ENCODE peak calls at places on chromosomes 12 and 14, in ten cellular contexts. One of them, this sample, is unnamed. For H3K4me1, the result is how much of the 10 kb centered on the place peaks cover.

GRCh38 chr12:103469716-103470115 is 26.1 kb downstream of the C12orf42 start:
- DNase-seq in endodermal cell: no peak
- DNase-seq in PC-3: no peak
- DNase-seq in adrenal gland: no peak
- DNase-seq in pancreas: no peak
- DNase-seq in left lung: no peak
- DNase-seq in CD8-positive, alpha-beta T cell: no peak
- DNase-seq in A549: no peak
- DNase-seq in tibial artery: no peak
- DNase-seq in BE2C: no peak
- DNase-seq in this sample: no peak

GRCh38 chr12:1529862-1530591 is 64.4 kb downstream of the FBXL14 start:
- DNase-seq in endodermal cell: peak
- DNase-seq in PC-3: no peak
- DNase-seq in adrenal gland: no peak
- DNase-seq in pancreas: no peak
- DNase-seq in left lung: no peak
- DNase-seq in CD8-positive, alpha-beta T cell: no peak
- DNase-seq in A549: no peak
- DNase-seq in tibial artery: peak
- DNase-seq in BE2C: no peak
- DNase-seq in this sample: peak

GRCh38 chr14:22388669-22389625 is 200.1 kb downstream of the DAD1 start:
- DNase-seq in endodermal cell: no peak
- DNase-seq in PC-3: peak
- DNase-seq in adrenal gland: no peak
- DNase-seq in pancreas: no peak
- DNase-seq in left lung: peak
- DNase-seq in CD8-positive, alpha-beta T cell: no peak
- DNase-seq in A549: peak
- DNase-seq in tibial artery: no peak
- DNase-seq in BE2C: no peak
- DNase-seq in this sample: no peak

GRCh38 chr12:120321382-120322202 is 6.0 kb downstream of the PLA2G1B start:
- DNase-seq in endodermal cell: no peak
- DNase-seq in PC-3: no peak
- DNase-seq in adrenal gland: no peak
- DNase-seq in pancreas: peak
- DNase-seq in left lung: no peak
- DNase-seq in CD8-positive, alpha-beta T cell: no peak
- DNase-seq in A549: no peak
- DNase-seq in tibial artery: no peak
- DNase-seq in BE2C: no peak
- DNase-seq in this sample: no peak

GRCh38 chr12:28222081-28222700 is 31.9 kb downstream of the CCDC91 start:
- DNase-seq in endodermal cell: no peak
- DNase-seq in PC-3: no peak
- DNase-seq in adrenal gland: no peak
- DNase-seq in pancreas: no peak
- DNase-seq in left lung: no peak
- DNase-seq in CD8-positive, alpha-beta T cell: peak
- DNase-seq in A549: no peak
- DNase-seq in tibial artery: no peak
- DNase-seq in BE2C: no peak
- DNase-seq in this sample: no peak

GRCh38 chr12:75553865-75554555 is 42.6 kb upstream of the KRR1 start:
- DNase-seq in endodermal cell: no peak
- DNase-seq in PC-3: no peak
- DNase-seq in adrenal gland: no peak
- DNase-seq in pancreas: no peak
- DNase-seq in left lung: no peak
- DNase-seq in CD8-positive, alpha-beta T cell: no peak
- DNase-seq in A549: no peak
- DNase-seq in tibial artery: no peak
- DNase-seq in BE2C: no peak
- DNase-seq in this sample: no peak

GRCh38 chr14:63901434-63902085 is 48.8 kb downstream of the SYNE2 start:
- DNase-seq in endodermal cell: no peak
- DNase-seq in PC-3: no peak
- DNase-seq in adrenal gland: no peak
- DNase-seq in pancreas: no peak
- DNase-seq in left lung: no peak
- DNase-seq in CD8-positive, alpha-beta T cell: no peak
- DNase-seq in A549: no peak
- DNase-seq in tibial artery: no peak
- DNase-seq in BE2C: no peak
- DNase-seq in this sample: no peak

GRCh38 chr14:105881021-105881930 is 354.9 kb downstream of the TMEM121 start:
- DNase-seq in endodermal cell: peak
- DNase-seq in PC-3: no peak
- DNase-seq in adrenal gland: peak
- DNase-seq in pancreas: no peak
- DNase-seq in left lung: peak
- DNase-seq in CD8-positive, alpha-beta T cell: no peak
- DNase-seq in A549: no peak
- DNase-seq in tibial artery: peak
- DNase-seq in BE2C: peak
- DNase-seq in this sample: peak

GRCh38 chr14:20118795-20119194 is 8.3 kb downstream of the OR4K17 start:
- DNase-seq in endodermal cell: no peak
- DNase-seq in PC-3: no peak
- DNase-seq in adrenal gland: no peak
- DNase-seq in pancreas: no peak
- DNase-seq in left lung: no peak
- DNase-seq in CD8-positive, alpha-beta T cell: no peak
- DNase-seq in A549: no peak
- DNase-seq in tibial artery: no peak
- DNase-seq in BE2C: no peak
- DNase-seq in this sample: no peak

GRCh38 chr14:43438056-43438455 is 1069.0 kb downstream of the FSCB start:
- DNase-seq in endodermal cell: no peak
- DNase-seq in PC-3: no peak
- DNase-seq in adrenal gland: no peak
- DNase-seq in pancreas: no peak
- DNase-seq in left lung: no peak
- DNase-seq in CD8-positive, alpha-beta T cell: no peak
- DNase-seq in A549: no peak
- DNase-seq in tibial artery: no peak
- DNase-seq in BE2C: no peak
- DNase-seq in this sample: no peak

GRCh38 chr12:26767116-26767515 is 65.9 kb downstream of the ITPR2 start:
- DNase-seq in endodermal cell: peak
- DNase-seq in PC-3: no peak
- DNase-seq in adrenal gland: no peak
- DNase-seq in pancreas: no peak
- DNase-seq in left lung: no peak
- DNase-seq in CD8-positive, alpha-beta T cell: no peak
- DNase-seq in A549: no peak
- DNase-seq in tibial artery: no peak
- DNase-seq in BE2C: no peak
- DNase-seq in this sample: no peak

GRCh38 chr14:61472801-61473376 is 151.5 kb downstream of the PRKCH start:
- DNase-seq in endodermal cell: peak
- DNase-seq in PC-3: no peak
- DNase-seq in adrenal gland: no peak
- DNase-seq in pancreas: no peak
- DNase-seq in left lung: no peak
- DNase-seq in CD8-positive, alpha-beta T cell: peak
- DNase-seq in A549: no peak
- DNase-seq in tibial artery: no peak
- DNase-seq in BE2C: no peak
- DNase-seq in this sample: no peak

GRCh38 chr12:42129595-42130204 is 15.0 kb downstream of the GXYLT1 start:
- DNase-seq in endodermal cell: peak
- DNase-seq in PC-3: peak
- DNase-seq in adrenal gland: peak
- DNase-seq in pancreas: no peak
- DNase-seq in left lung: no peak
- DNase-seq in CD8-positive, alpha-beta T cell: no peak
- DNase-seq in A549: peak
- DNase-seq in tibial artery: no peak
- DNase-seq in BE2C: peak
- DNase-seq in this sample: no peak

GRCh38 chr14:92598549-92598905 is 84.9 kb downstream of the RIN3 start:
- DNase-seq in endodermal cell: no peak
- DNase-seq in PC-3: no peak
- DNase-seq in adrenal gland: no peak
- DNase-seq in pancreas: no peak
- DNase-seq in left lung: no peak
- DNase-seq in CD8-positive, alpha-beta T cell: no peak
- DNase-seq in A549: no peak
- DNase-seq in tibial artery: no peak
- DNase-seq in BE2C: no peak
- DNase-seq in this sample: no peak

GRCh38 chr14:92599786-92600185 is 86.2 kb downstream of the RIN3 start:
- DNase-seq in endodermal cell: no peak
- DNase-seq in PC-3: peak
- DNase-seq in adrenal gland: no peak
- DNase-seq in pancreas: no peak
- DNase-seq in left lung: no peak
- DNase-seq in CD8-positive, alpha-beta T cell: no peak
- DNase-seq in A549: no peak
- DNase-seq in tibial artery: no peak
- DNase-seq in BE2C: no peak
- DNase-seq in this sample: no peak

GRCh38 chr14:92596328-92596943 is 82.9 kb downstream of the RIN3 start:
- DNase-seq in endodermal cell: peak
- DNase-seq in PC-3: no peak
- DNase-seq in adrenal gland: no peak
- DNase-seq in pancreas: no peak
- DNase-seq in left lung: no peak
- DNase-seq in CD8-positive, alpha-beta T cell: no peak
- DNase-seq in A549: no peak
- DNase-seq in tibial artery: no peak
- DNase-seq in BE2C: no peak
- DNase-seq in this sample: no peak

GRCh38 chr14:92600318-92601053 is 86.9 kb downstream of the RIN3 start:
- DNase-seq in endodermal cell: peak
- DNase-seq in PC-3: peak
- DNase-seq in adrenal gland: no peak
- DNase-seq in pancreas: no peak
- DNase-seq in left lung: no peak
- DNase-seq in CD8-positive, alpha-beta T cell: no peak
- DNase-seq in A549: peak
- DNase-seq in tibial artery: no peak
- DNase-seq in BE2C: no peak
- DNase-seq in this sample: no peak

GRCh38 chr14:92597873-92598548 is 84.4 kb downstream of the RIN3 start:
- DNase-seq in endodermal cell: peak
- DNase-seq in PC-3: no peak
- DNase-seq in adrenal gland: no peak
- DNase-seq in pancreas: no peak
- DNase-seq in left lung: no peak
- DNase-seq in CD8-positive, alpha-beta T cell: no peak
- DNase-seq in A549: no peak
- DNase-seq in tibial artery: no peak
- DNase-seq in BE2C: no peak
- DNase-seq in this sample: no peak
- H3K4me1 ChIP-seq in endodermal cell: under half
- H3K4me1 ChIP-seq in PC-3: under half
- H3K4me1 ChIP-seq in adrenal gland: under half
- H3K4me1 ChIP-seq in pancreas: under half
- H3K4me1 ChIP-seq in left lung: under half
- H3K4me1 ChIP-seq in CD8-positive, alpha-beta T cell: under half
- H3K4me1 ChIP-seq in A549: under half
- H3K4me1 ChIP-seq in tibial artery: under half
- H3K4me1 ChIP-seq in BE2C: under half
- H3K4me1 ChIP-seq in this sample: under half

GRCh38 chr12:70839544-70839943 is 81.0 kb downstream of the PTPRR start:
- DNase-seq in endodermal cell: peak
- DNase-seq in PC-3: no peak
- DNase-seq in adrenal gland: no peak
- DNase-seq in pancreas: no peak
- DNase-seq in left lung: no peak
- DNase-seq in CD8-positive, alpha-beta T cell: no peak
- DNase-seq in A549: no peak
- DNase-seq in tibial artery: no peak
- DNase-seq in BE2C: no peak
- DNase-seq in this sample: no peak
- TF ChIP-seq CTCF in endodermal cell: peak
- TF ChIP-seq CTCF in PC-3: peak
- TF ChIP-seq CTCF in adrenal gland: no peak
- TF ChIP-seq CTCF in pancreas: no peak
- TF ChIP-seq CTCF in left lung: no peak
- TF ChIP-seq CTCF in CD8-positive, alpha-beta T cell: no peak
- TF ChIP-seq CTCF in A549: no peak
- TF ChIP-seq CTCF in tibial artery: no peak
- TF ChIP-seq CTCF in BE2C: peak
- TF ChIP-seq CTCF in this sample: no peak

GRCh38 chr12:92619730-92620684 is 82.8 kb upstream of the PLEKHG7 start:
- DNase-seq in endodermal cell: no peak
- DNase-seq in PC-3: peak
- DNase-seq in adrenal gland: no peak
- DNase-seq in pancreas: no peak
- DNase-seq in left lung: no peak
- DNase-seq in CD8-positive, alpha-beta T cell: no peak
- DNase-seq in A549: no peak
- DNase-seq in tibial artery: no peak
- DNase-seq in BE2C: no peak
- DNase-seq in this sample: no peak
- H3K4me1 ChIP-seq in endodermal cell: under half
- H3K4me1 ChIP-seq in PC-3: under half
- H3K4me1 ChIP-seq in adrenal gland: under half
- H3K4me1 ChIP-seq in pancreas: under half
- H3K4me1 ChIP-seq in left lung: under half
- H3K4me1 ChIP-seq in CD8-positive, alpha-beta T cell: under half
- H3K4me1 ChIP-seq in A549: under half
- H3K4me1 ChIP-seq in tibial artery: under half
- H3K4me1 ChIP-seq in BE2C: under half
- H3K4me1 ChIP-seq in this sample: under half

GRCh38 chr12:117101953-117102833 is 3.0 kb upstream of the TESC start:
- DNase-seq in endodermal cell: peak
- DNase-seq in PC-3: no peak
- DNase-seq in adrenal gland: peak
- DNase-seq in pancreas: no peak
- DNase-seq in left lung: no peak
- DNase-seq in CD8-positive, alpha-beta T cell: no peak
- DNase-seq in A549: no peak
- DNase-seq in tibial artery: no peak
- DNase-seq in BE2C: no peak
- DNase-seq in this sample: no peak

GRCh38 chr12:117098361-117099217 is 627 bp downstream of the TESC start:
- DNase-seq in endodermal cell: peak
- DNase-seq in PC-3: no peak
- DNase-seq in adrenal gland: peak
- DNase-seq in pancreas: peak
- DNase-seq in left lung: peak
- DNase-seq in CD8-positive, alpha-beta T cell: no peak
- DNase-seq in A549: peak
- DNase-seq in tibial artery: no peak
- DNase-seq in BE2C: no peak
- DNase-seq in this sample: no peak

GRCh38 chr12:117098071-117098360 is 1.2 kb downstream of the TESC start:
- DNase-seq in endodermal cell: no peak
- DNase-seq in PC-3: no peak
- DNase-seq in adrenal gland: no peak
- DNase-seq in pancreas: no peak
- DNase-seq in left lung: no peak
- DNase-seq in CD8-positive, alpha-beta T cell: no peak
- DNase-seq in A549: no peak
- DNase-seq in tibial artery: no peak
- DNase-seq in BE2C: no peak
- DNase-seq in this sample: no peak

GRCh38 chr12:117100251-117100650 is 1.0 kb upstream of the TESC start:
- DNase-seq in endodermal cell: peak
- DNase-seq in PC-3: peak
- DNase-seq in adrenal gland: peak
- DNase-seq in pancreas: no peak
- DNase-seq in left lung: no peak
- DNase-seq in CD8-positive, alpha-beta T cell: no peak
- DNase-seq in A549: peak
- DNase-seq in tibial artery: no peak
- DNase-seq in BE2C: no peak
- DNase-seq in this sample: no peak

GRCh38 chr12:117100851-117101673 is 1.8 kb upstream of the TESC start:
- DNase-seq in endodermal cell: peak
- DNase-seq in PC-3: no peak
- DNase-seq in adrenal gland: peak
- DNase-seq in pancreas: no peak
- DNase-seq in left lung: no peak
- DNase-seq in CD8-positive, alpha-beta T cell: no peak
- DNase-seq in A549: no peak
- DNase-seq in tibial artery: no peak
- DNase-seq in BE2C: no peak
- DNase-seq in this sample: no peak
- TF ChIP-seq CTCF in endodermal cell: peak
- TF ChIP-seq CTCF in PC-3: no peak
- TF ChIP-seq CTCF in adrenal gland: no peak
- TF ChIP-seq CTCF in pancreas: no peak
- TF ChIP-seq CTCF in left lung: no peak
- TF ChIP-seq CTCF in CD8-positive, alpha-beta T cell: no peak
- TF ChIP-seq CTCF in A549: peak
- TF ChIP-seq CTCF in tibial artery: no peak
- TF ChIP-seq CTCF in BE2C: no peak
- TF ChIP-seq CTCF in this sample: no peak